ENCODE peak calls at places on chromosomes 3 and 15, in four cellular contexts. O is RWPE1, F is SK-N-SH, U is GM03348. T is an unnamed sample.

GRCh38 chr3:183824761-183825379 is 507 bp downstream of the MAP6D1 start:
- DNase-seq in U (peak), O (peak), F (peak), T (peak)

GRCh38 chr3:64329037-64329436 is 103.8 kb upstream of the PRICKLE2 start:
- DNase-seq in F (no peak), U (no peak), O (no peak), T (no peak)

GRCh38 chr15:85455851-85456250 is 75.4 kb downstream of the AKAP13 start:
- DNase-seq in U (no peak), F (no peak), O (no peak), T (no peak)

GRCh38 chr15:82804575-82804949 is 1.3 kb downstream of the FSD2 start:
- DNase-seq in U (no peak), O (no peak), F (no peak), T (no peak)

GRCh38 chr3:48411041-48411588 is 18.8 kb downstream of the PLXNB1 start:
- DNase-seq in O (no peak), F (peak), U (no peak), T (no peak)

GRCh38 chr3:905217-905616 is 187.6 kb upstream of the CNTN6 start:
- DNase-seq in F (no peak), O (no peak), U (no peak), T (no peak)

GRCh38 chr3:98272126-98272525 is 8.1 kb downstream of the OR5H6 start:
- DNase-seq in U (no peak), O (no peak), F (no peak), T (no peak)

GRCh38 chr3:129040579-129041300 is 19.8 kb upstream of the GP9 start:
- DNase-seq in U (no peak), O (no peak), F (peak), T (no peak)

GRCh38 chr3:24680214-24680967 is 185.7 kb upstream of the THRB start:
- DNase-seq in O (no peak), U (peak), F (peak), T (peak)

GRCh38 chr3:154139996-154140436 is 18.8 kb downstream of the ARHGEF26 start:
- DNase-seq in F (no peak), U (no peak), O (no peak), T (no peak)

GRCh38 chr3:171548918-171549317 is 88.7 kb upstream of the TNIK start:
- DNase-seq in O (no peak), U (no peak), F (no peak), T (no peak)

GRCh38 chr3:193716155-193716554 is 123.1 kb downstream of the OPA1 start:
- DNase-seq in O (no peak), U (no peak), F (no peak), T (no peak)

GRCh38 chr3:120169407-120169806 is 75.2 kb upstream of the GSK3B start:
- DNase-seq in F (no peak), O (no peak), U (no peak), T (no peak)

GRCh38 chr3:24270204-24270671 is 224.4 kb downstream of the THRB start:
- DNase-seq in O (no peak), F (peak), U (peak), T (no peak)

GRCh38 chr3:15812183-15812582 is 14.4 kb upstream of the ANKRD28 start:
- DNase-seq in F (peak), O (peak), U (peak), T (no peak)

GRCh38 chr3:127411083-127411727 is 123.4 kb upstream of the PRR20G start:
- DNase-seq in F (peak), O (no peak), U (no peak), T (peak)

GRCh38 chr3:25040739-25041138 is 387.3 kb upstream of the RARB start:
- DNase-seq in U (peak), F (no peak), O (no peak), T (no peak)

GRCh38 chr15:68619303-68619698 is 40.5 kb downstream of the CORO2B start:
- DNase-seq in O (no peak), F (no peak), U (no peak), T (peak)

GRCh38 chr3:8541486-8541885 is 39.9 kb downstream of the LMCD1 start:
- DNase-seq in O (no peak), U (no peak), F (no peak), T (no peak)

GRCh38 chr3:32374788-32375595 is 16.7 kb upstream of the CMTM7 start:
- DNase-seq in F (peak), O (peak), U (peak), T (peak)

GRCh38 chr3:14494279-14494972 is 45.7 kb downstream of the GRIP2 start:
- DNase-seq in F (no peak), O (no peak), U (no peak), T (no peak)

GRCh38 chr3:150599611-150600297 is 3.4 kb upstream of the SELENOT start:
- DNase-seq in U (peak), O (peak), F (no peak), T (no peak)

GRCh38 chr3:115912372-115912771 is 289.1 kb downstream of the GAP43 start:
- DNase-seq in U (no peak), O (no peak), F (no peak), T (no peak)